ENCODE peak calls at places on chromosomes 1 and 21, in six cellular contexts. I is HEK293T; T is H4; Y is endodermal cell; A is activated T-cell treated with anti-CD3 and anti-CD28 coated beads, Interleukin-2, amount 50 U/mL, for 4 hours; U is OCI-LY7. M is an unnamed sample.

GRCh38 chr1:5863238-5863637 is 129.0 kb downstream of the NPHP4 start:
- DNase-seq in U (no peak), Y (no peak), A (no peak), T (no peak), I (no peak), M (no peak)

GRCh38 chr1:153490272-153491051 is 30.0 kb upstream of the S100A7 start:
- DNase-seq in Y (no peak), A (no peak), T (peak), I (no peak), U (no peak), M (no peak)

GRCh38 chr21:29953072-29953471 is 13.3 kb upstream of the GRIK1 start:
- DNase-seq in T (no peak), Y (no peak), U (no peak), A (no peak), I (no peak), M (no peak)

GRCh38 chr1:212070720-212071302 is 35.3 kb downstream of the DTL start:
- DNase-seq in Y (no peak), I (no peak), T (peak), U (peak), A (no peak), M (peak)

GRCh38 chr21:38178653-38179503 is 77.9 kb upstream of the KCNJ15 start:
- DNase-seq in I (no peak), T (no peak), Y (no peak), A (no peak), U (no peak), M (no peak)

GRCh38 chr1:119670898-119671297 is 22.8 kb upstream of the ZNF697 start:
- DNase-seq in T (no peak), U (no peak), A (no peak), I (no peak), Y (no peak), M (no peak)

GRCh38 chr1:3002349-3003038 is 18.8 kb upstream of the ACTRT2 start:
- DNase-seq in A (no peak), Y (no peak), T (no peak), I (no peak), U (no peak), M (no peak)

GRCh38 chr1:115215703-115216521 is 122.1 kb downstream of the NGF start:
- DNase-seq in T (no peak), A (no peak), U (no peak), I (no peak), Y (no peak), M (no peak)

GRCh38 chr1:16077430-16078245 is 4.2 kb upstream of the FAM131C start:
- DNase-seq in U (no peak), T (no peak), I (no peak), Y (peak), A (no peak), M (no peak)

GRCh38 chr1:202058001-202058908 is 47.9 kb downstream of the ELF3 start:
- DNase-seq in A (no peak), T (peak), I (no peak), Y (no peak), U (no peak), M (peak)

GRCh38 chr21:34274001-34274400 is 89.8 kb upstream of the KCNE2 start:
- DNase-seq in I (no peak), T (no peak), Y (no peak), A (no peak), U (no peak), M (peak)

GRCh38 chr1:167310732-167311131 is 90.0 kb downstream of the POU2F1 start:
- DNase-seq in A (no peak), I (no peak), T (no peak), Y (no peak), U (no peak), M (no peak)

GRCh38 chr1:53544731-53545515 is 85.7 kb downstream of the DMRTB1 start:
- DNase-seq in A (no peak), T (no peak), Y (no peak), I (no peak), U (no peak), M (no peak)

GRCh38 chr1:193434319-193434718 is 247.9 kb upstream of the B3GALT2 start:
- DNase-seq in U (no peak), Y (no peak), I (no peak), A (no peak), T (no peak), M (peak)

GRCh38 chr1:37633950-37634553 is 640 bp downstream of the RSPO1 start:
- DNase-seq in T (no peak), A (no peak), I (no peak), U (no peak), Y (peak), M (no peak)

GRCh38 chr1:44571712-44572571 is 102.3 kb downstream of the TMEM53 start:
- DNase-seq in U (peak), Y (no peak), T (no peak), A (no peak), I (peak), M (peak)

GRCh38 chr1:92317836-92318493 is 19.1 kb downstream of the RPAP2 start:
- DNase-seq in I (no peak), Y (no peak), A (no peak), U (no peak), T (no peak), M (peak)

GRCh38 chr1:12067900-12068821 is 5.1 kb downstream of the TNFRSF8 start:
- DNase-seq in U (no peak), A (no peak), Y (peak), T (no peak), I (no peak), M (no peak)

GRCh38 chr21:36661511-36662309 is 37.2 kb upstream of the SIM2 start:
- DNase-seq in A (no peak), T (no peak), I (peak), U (no peak), Y (peak), M (peak)

GRCh38 chr21:29033301-29033700 is 8.8 kb downstream of the USP16 start:
- DNase-seq in Y (no peak), U (no peak), I (no peak), A (no peak), T (no peak), M (no peak)

GRCh38 chr21:27825035-27825434 is 858.1 kb upstream of the ADAMTS5 start:
- DNase-seq in Y (peak), T (no peak), U (no peak), A (no peak), I (no peak), M (no peak)

GRCh38 chr1:114316204-114316603 is 162.5 kb upstream of the SYT6 start:
- DNase-seq in U (no peak), I (no peak), Y (no peak), A (no peak), T (no peak), M (no peak)

GRCh38 chr21:41768371-41769042 is 1.7 kb upstream of the RIPK4 start:
- DNase-seq in T (peak), A (no peak), I (no peak), U (peak), Y (peak), M (peak)

GRCh38 chr1:220157738-220158137 is 63.8 kb downstream of the IARS2 start:
- DNase-seq in Y (no peak), I (no peak), A (no peak), T (no peak), U (no peak), M (peak)

GRCh38 chr1:240426056-240426455 is 185.9 kb downstream of the GREM2 start:
- DNase-seq in T (no peak), A (no peak), Y (no peak), U (no peak), I (no peak), M (no peak)

GRCh38 chr1:94385354-94385947 is 32.7 kb upstream of the ABCD3 start:
- DNase-seq in A (no peak), I (no peak), U (no peak), T (no peak), Y (no peak), M (no peak)

GRCh38 chr1:228664399-228664914 is 70.8 kb upstream of the RHOU start:
- DNase-seq in I (peak), U (peak), Y (peak), T (peak), A (peak), M (peak)

GRCh38 chr21:35366348-35367085 is 317.4 kb upstream of the RUNX1 start:
- DNase-seq in U (no peak), A (no peak), I (no peak), Y (no peak), T (no peak), M (no peak)

GRCh38 chr1:155858805-155859233 is 548 bp upstream of the SYT11 start:
- DNase-seq in T (peak), I (no peak), A (no peak), U (no peak), Y (no peak), M (no peak)

GRCh38 chr1:29383972-29384371 is 147.7 kb downstream of the PTPRU start:
- DNase-seq in U (no peak), Y (peak), A (no peak), I (no peak), T (peak), M (peak)

GRCh38 chr1:40274331-40274730 is 16.3 kb downstream of the ZMPSTE24 start:
- DNase-seq in U (no peak), T (no peak), A (no peak), Y (no peak), I (no peak), M (no peak)

GRCh38 chr1:39615086-39615662 is 24.3 kb downstream of the HEYL start:
- DNase-seq in Y (no peak), T (no peak), A (no peak), I (no peak), U (no peak), M (no peak)

GRCh38 chr1:44249543-44249942 is 36.3 kb downstream of the DMAP1 start:
- DNase-seq in A (no peak), I (no peak), U (no peak), Y (peak), T (no peak), M (no peak)

GRCh38 chr1:98661544-98662353 is at the start of gene SNX7:
- DNase-seq in U (no peak), Y (peak), T (peak), I (peak), A (no peak), M (peak)

GRCh38 chr1:998905-999796 is 746 bp downstream of the HES4 start:
- DNase-seq in Y (peak), U (no peak), T (peak), I (peak), A (no peak), M (no peak)

M was measured in dermis microvascular lymphatic vessel endothelial cell.